ENCODE peak calls at places on chromosome 9, in eight cellular contexts. F is BJ, A is endothelial cell, Z is neural crest cell, V is AG10803, M is ascending aorta, Q is AG04450, J is type B pancreatic cell. P is an unnamed sample.

GRCh38 chr9:133643978-133644760 is 8.0 kb downstream of the DBH start:
- DNase-seq in F (no peak), A (no peak), Z (no peak), V (no peak), M (no peak), Q (no peak), J (no peak), P (no peak)

GRCh38 chr9:18985464-18985951 is 47.5 kb downstream of the SAXO1 start:
- DNase-seq in F (no peak), A (no peak), Z (no peak), V (peak; percentile 88), M (no peak), Q (no peak), J (no peak), P (no peak)

GRCh38 chr9:26243298-26243697 is 565.1 kb upstream of the TUSC1 start:
- DNase-seq in F (no peak), A (no peak), Z (no peak), V (no peak), M (no peak), Q (no peak), J (no peak), P (no peak)

GRCh38 chr9:110065527-110065926 is 142.4 kb downstream of the C9orf152 start:
- DNase-seq in F (no peak), A (no peak), Z (no peak), V (peak; percentile 63), M (no peak), Q (no peak), J (no peak), P (peak; percentile 91)

GRCh38 chr9:92003308-92004044 is 53.4 kb upstream of the ROR2 start:
- DNase-seq in F (no peak), A (no peak), Z (no peak), V (no peak), M (no peak), Q (no peak), J (peak; percentile 49), P (no peak)

GRCh38 chr9:73583590-73583989 is 431.9 kb downstream of the ANXA1 start:
- DNase-seq in F (no peak), A (no peak), Z (no peak), V (no peak), M (no peak), Q (no peak), J (no peak), P (no peak)

GRCh38 chr9:16289639-16290038 is 580.8 kb downstream of the BNC2 start:
- DNase-seq in F (no peak), A (no peak), Z (no peak), V (no peak), M (no peak), Q (no peak), J (no peak), P (peak; percentile 99)

GRCh38 chr9:128420060-128420650 is 502 bp upstream of the CERCAM start:
- DNase-seq in F (no peak), A (peak; percentile 81), Z (peak; percentile 76), V (peak; percentile 54), M (no peak), Q (no peak), J (peak; percentile 84), P (peak; percentile 76)

GRCh38 chr9:107439991-107440456 is 49.5 kb downstream of the KLF4 start:
- DNase-seq in F (no peak), A (no peak), Z (no peak), V (peak; percentile 35), M (no peak), Q (no peak), J (no peak), P (no peak)

GRCh38 chr9:98504883-98505282 is 203.9 kb downstream of the GABBR2 start:
- DNase-seq in F (no peak), A (no peak), Z (no peak), V (no peak), M (no peak), Q (no peak), J (no peak), P (no peak)

GRCh38 chr9:3863114-3863528 is 337.3 kb upstream of the RFX3 start:
- DNase-seq in F (peak; percentile 84), A (no peak), Z (no peak), V (peak; percentile 91), M (no peak), Q (no peak), J (no peak), P (peak; percentile 36)

GRCh38 chr9:134688661-134689319 is 47.2 kb downstream of the COL5A1 start:
- DNase-seq in F (no peak), A (no peak), Z (no peak), V (no peak), M (no peak), Q (no peak), J (no peak), P (no peak)

GRCh38 chr9:137772281-137772873 is 105.2 kb upstream of the CACNA1B start:
- DNase-seq in F (no peak), A (peak; percentile 26), Z (no peak), V (no peak), M (no peak), Q (no peak), J (no peak), P (no peak)

GRCh38 chr9:77575785-77576184 is 72.3 kb downstream of the GNA14 start:
- DNase-seq in F (no peak), A (peak; percentile 28), Z (peak; percentile 25), V (no peak), M (no peak), Q (no peak), J (no peak), P (peak; percentile 44)

GRCh38 chr9:13718086-13718485 is 438.6 kb upstream of the MPDZ start:
- DNase-seq in F (no peak), A (no peak), Z (no peak), V (peak; percentile 24), M (no peak), Q (no peak), J (no peak), P (no peak)

GRCh38 chr9:4934976-4935672 is 49.9 kb upstream of the JAK2 start:
- DNase-seq in F (peak; percentile 1), A (no peak), Z (no peak), V (peak; percentile 27), M (no peak), Q (no peak), J (no peak), P (no peak)

GRCh38 chr9:75181748-75182147 is 93.4 kb downstream of the OSTF1 start:
- DNase-seq in F (no peak), A (no peak), Z (no peak), V (no peak), M (no peak), Q (no peak), J (no peak), P (no peak)

GRCh38 chr9:97557606-97558095 is 56.2 kb downstream of the TMOD1 start:
- DNase-seq in F (no peak), A (no peak), Z (no peak), V (no peak), M (peak; percentile 73), Q (no peak), J (no peak), P (no peak)

GRCh38 chr9:110996436-110997224 is 41.6 kb downstream of the LPAR1 start:
- DNase-seq in F (no peak), A (no peak), Z (no peak), V (peak; percentile 94), M (no peak), Q (peak; percentile 61), J (no peak), P (no peak)

GRCh38 chr9:133960568-133961129 is 31.5 kb downstream of the VAV2 start:
- DNase-seq in F (no peak), A (no peak), Z (no peak), V (peak; percentile 29), M (no peak), Q (no peak), J (no peak), P (peak; percentile 44)

GRCh38 chr9:105359899-105360298 is 87.9 kb upstream of the FSD1L start:
- DNase-seq in F (no peak), A (no peak), Z (no peak), V (peak; percentile 24), M (no peak), Q (peak; percentile 6), J (no peak), P (no peak)

GRCh38 chr9:26426732-26427131 is 465.9 kb downstream of the CAAP1 start:
- DNase-seq in F (no peak), A (no peak), Z (no peak), V (no peak), M (no peak), Q (no peak), J (no peak), P (no peak)

DNA sequence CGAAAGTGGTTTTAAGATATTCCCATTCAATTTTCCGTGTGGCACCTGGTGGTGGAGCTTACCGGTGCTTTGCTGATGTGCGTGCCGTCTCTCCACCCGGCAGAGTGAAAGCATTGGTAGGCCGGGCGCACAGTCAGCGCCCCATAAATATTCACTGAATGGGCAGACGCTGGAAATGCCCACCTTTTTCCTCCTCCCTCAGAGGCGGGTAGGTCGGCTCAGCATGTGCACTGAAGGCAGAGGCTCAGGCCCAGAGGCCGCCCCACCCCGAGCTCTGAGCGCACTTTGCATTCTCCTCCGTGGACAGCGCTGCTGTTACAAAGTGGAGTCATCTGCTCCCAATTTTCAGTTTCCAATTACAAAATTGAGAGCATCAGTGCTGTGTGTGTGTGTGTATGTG is 10.6 kb downstream of the UCK1 start:
- DNase-seq in F (no peak), A (no peak), Z (no peak), V (no peak), M (no peak), Q (no peak), J (no peak), P (no peak)
- TF ChIP-seq CTCF in F (no peak), A (no peak), Z (no peak), V (no peak), M (no peak), Q (no peak), J (no peak), P (no peak)

GRCh38 chr9:114592356-114592755 is 4.8 kb downstream of the ATP6V1G1 start:
- DNase-seq in F (no peak), A (peak; percentile 33), Z (no peak), V (peak; percentile 26), M (no peak), Q (no peak), J (no peak), P (peak; percentile 58)
- TF ChIP-seq CTCF in F (peak; percentile 23), A (no peak), Z (no peak), V (peak; percentile 46), M (no peak), Q (peak; percentile 27), J (no peak), P (peak; percentile 14)

GRCh38 chr9:130465383-130466096 is 20.8 kb downstream of the ASS1 start:
- DNase-seq in F (no peak), A (no peak), Z (no peak), V (no peak), M (no peak), Q (no peak), J (no peak), P (no peak)
- TF ChIP-seq CTCF in F (no peak), A (no peak), Z (no peak), V (no peak), M (no peak), Q (no peak), J (no peak), P (no peak)

DNA sequence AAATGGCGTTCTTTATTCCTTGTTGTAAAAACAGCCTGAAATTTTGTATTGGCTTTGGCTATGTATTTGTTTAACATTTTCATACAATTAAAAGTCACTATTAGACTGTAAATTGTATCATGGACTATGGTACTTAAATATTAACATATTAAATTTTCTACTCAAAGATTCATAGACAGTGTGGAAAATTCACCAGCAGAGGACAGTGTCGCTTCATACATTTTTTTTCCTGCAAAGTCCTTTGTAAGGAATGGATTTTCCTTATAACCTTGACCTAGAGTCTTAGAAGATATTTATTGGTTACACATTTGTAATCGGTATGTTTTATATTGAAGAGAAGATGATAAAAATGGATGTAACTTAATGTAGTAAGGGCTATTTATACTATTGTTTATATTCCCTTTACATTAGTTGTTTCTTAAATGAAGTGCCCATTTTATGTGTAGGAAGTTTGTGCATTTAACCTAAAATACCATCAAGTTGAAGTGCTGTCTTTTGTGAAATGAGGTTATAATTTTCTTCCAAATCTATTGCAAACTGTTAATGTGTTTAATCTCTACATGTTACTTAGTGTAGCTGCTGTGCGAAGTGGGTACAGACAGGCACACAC is 150.1 kb downstream of the KDM4C start:
- DNase-seq in F (no peak), A (peak; percentile 18), Z (peak; percentile 18), V (peak; percentile 35), M (no peak), Q (peak; percentile 13), J (no peak), P (peak; percentile 59)
- TF ChIP-seq CTCF in F (peak; percentile 72), A (peak; percentile 65), Z (peak; percentile 76), V (peak; percentile 82), M (peak; percentile 28), Q (peak; percentile 90), J (peak; percentile 85), P (peak; percentile 57)

P was measured in NB4.